ENCODE peak calls at places on chromosome 4, in seven cellular contexts. One of them, this sample, is unnamed.

GRCh38 chr4:89000844-89001360 is 56.1 kb downstream of the FAM13A start:
- DNase-seq in mammary epithelial cell: peak
- DNase-seq in colonic mucosa: peak
- DNase-seq in mesothelial cell of epicardium: no peak
- DNase-seq in progenitor cell of endocrine pancreas: no peak
- DNase-seq in thoracic aorta: no peak
- DNase-seq in HepG2: peak
- DNase-seq in this sample: peak

GRCh38 chr4:138689593-138689992 is 326.0 kb upstream of the NOCT start:
- DNase-seq in thoracic aorta: no peak
- DNase-seq in HepG2: no peak
- DNase-seq in mesothelial cell of epicardium: no peak
- DNase-seq in colonic mucosa: no peak
- DNase-seq in progenitor cell of endocrine pancreas: no peak
- DNase-seq in mammary epithelial cell: no peak
- DNase-seq in this sample: no peak

GRCh38 chr4:173334891-173335754 is 965 bp upstream of the HMGB2 start:
- DNase-seq in mesothelial cell of epicardium: peak
- DNase-seq in thoracic aorta: peak
- DNase-seq in colonic mucosa: peak
- DNase-seq in progenitor cell of endocrine pancreas: peak
- DNase-seq in HepG2: peak
- DNase-seq in mammary epithelial cell: peak
- DNase-seq in this sample: peak

GRCh38 chr4:121764702-121765367 is at the start of gene SMIM43:
- DNase-seq in progenitor cell of endocrine pancreas: peak
- DNase-seq in HepG2: no peak
- DNase-seq in colonic mucosa: no peak
- DNase-seq in mesothelial cell of epicardium: peak
- DNase-seq in mammary epithelial cell: peak
- DNase-seq in thoracic aorta: no peak
- DNase-seq in this sample: no peak

GRCh38 chr4:86015412-86016350 is 344.2 kb downstream of the MAPK10 start:
- DNase-seq in progenitor cell of endocrine pancreas: no peak
- DNase-seq in mammary epithelial cell: no peak
- DNase-seq in thoracic aorta: no peak
- DNase-seq in colonic mucosa: no peak
- DNase-seq in HepG2: no peak
- DNase-seq in mesothelial cell of epicardium: no peak
- DNase-seq in this sample: no peak

GRCh38 chr4:94414907-94415306 is 36.8 kb upstream of the PDLIM5 start:
- DNase-seq in thoracic aorta: no peak
- DNase-seq in HepG2: no peak
- DNase-seq in progenitor cell of endocrine pancreas: no peak
- DNase-seq in mesothelial cell of epicardium: no peak
- DNase-seq in mammary epithelial cell: no peak
- DNase-seq in colonic mucosa: no peak
- DNase-seq in this sample: no peak

GRCh38 chr4:151012836-151013235 is 2.2 kb downstream of the LRBA start:
- DNase-seq in mammary epithelial cell: peak
- DNase-seq in HepG2: no peak
- DNase-seq in thoracic aorta: no peak
- DNase-seq in mesothelial cell of epicardium: no peak
- DNase-seq in colonic mucosa: peak
- DNase-seq in progenitor cell of endocrine pancreas: no peak
- DNase-seq in this sample: peak

GRCh38 chr4:38067499-38067898 is 107.3 kb downstream of the PTTG2 start:
- DNase-seq in progenitor cell of endocrine pancreas: no peak
- DNase-seq in thoracic aorta: no peak
- DNase-seq in mammary epithelial cell: no peak
- DNase-seq in mesothelial cell of epicardium: no peak
- DNase-seq in HepG2: no peak
- DNase-seq in colonic mucosa: no peak
- DNase-seq in this sample: no peak

GRCh38 chr4:92334716-92335350 is 31.1 kb downstream of the GRID2 start:
- DNase-seq in colonic mucosa: no peak
- DNase-seq in thoracic aorta: no peak
- DNase-seq in mammary epithelial cell: no peak
- DNase-seq in progenitor cell of endocrine pancreas: no peak
- DNase-seq in mesothelial cell of epicardium: no peak
- DNase-seq in HepG2: no peak
- DNase-seq in this sample: no peak

GRCh38 chr4:123651127-123651526 is 254.5 kb downstream of the SPRY1 start:
- DNase-seq in mammary epithelial cell: peak
- DNase-seq in thoracic aorta: no peak
- DNase-seq in colonic mucosa: no peak
- DNase-seq in mesothelial cell of epicardium: no peak
- DNase-seq in progenitor cell of endocrine pancreas: no peak
- DNase-seq in HepG2: no peak
- DNase-seq in this sample: no peak

GRCh38 chr4:1321486-1321885 is 25.5 kb upstream of the UVSSA start:
- DNase-seq in HepG2: no peak
- DNase-seq in colonic mucosa: no peak
- DNase-seq in progenitor cell of endocrine pancreas: no peak
- DNase-seq in mammary epithelial cell: no peak
- DNase-seq in thoracic aorta: no peak
- DNase-seq in mesothelial cell of epicardium: no peak
- DNase-seq in this sample: no peak

GRCh38 chr4:55017406-55017805 is 108.0 kb downstream of the KDR start:
- DNase-seq in HepG2: no peak
- DNase-seq in mammary epithelial cell: peak
- DNase-seq in mesothelial cell of epicardium: no peak
- DNase-seq in colonic mucosa: no peak
- DNase-seq in progenitor cell of endocrine pancreas: no peak
- DNase-seq in thoracic aorta: no peak
- DNase-seq in this sample: no peak

GRCh38 chr4:56315543-56315942 is 71.7 kb downstream of the AASDH start:
- DNase-seq in progenitor cell of endocrine pancreas: no peak
- DNase-seq in thoracic aorta: no peak
- DNase-seq in mesothelial cell of epicardium: no peak
- DNase-seq in HepG2: no peak
- DNase-seq in colonic mucosa: no peak
- DNase-seq in mammary epithelial cell: no peak
- DNase-seq in this sample: no peak

GRCh38 chr4:88600129-88600849 is 8.0 kb downstream of the HERC3 start:
- DNase-seq in HepG2: no peak
- DNase-seq in mesothelial cell of epicardium: no peak
- DNase-seq in colonic mucosa: no peak
- DNase-seq in mammary epithelial cell: peak
- DNase-seq in progenitor cell of endocrine pancreas: no peak
- DNase-seq in thoracic aorta: no peak
- DNase-seq in this sample: no peak

GRCh38 chr4:153249199-153250154 is 45.2 kb downstream of the TRIM2 start:
- DNase-seq in mesothelial cell of epicardium: peak
- DNase-seq in colonic mucosa: peak
- DNase-seq in thoracic aorta: no peak
- DNase-seq in progenitor cell of endocrine pancreas: peak
- DNase-seq in HepG2: peak
- DNase-seq in mammary epithelial cell: peak
- DNase-seq in this sample: peak

GRCh38 chr4:139556735-139557505 is 901 bp upstream of the SETD7 start:
- DNase-seq in mesothelial cell of epicardium: peak
- DNase-seq in progenitor cell of endocrine pancreas: peak
- DNase-seq in HepG2: no peak
- DNase-seq in thoracic aorta: peak
- DNase-seq in colonic mucosa: peak
- DNase-seq in mammary epithelial cell: peak
- DNase-seq in this sample: peak

GRCh38 chr4:6523251-6523650 is 50.8 kb upstream of the PPP2R2C start:
- DNase-seq in HepG2: no peak
- DNase-seq in mesothelial cell of epicardium: no peak
- DNase-seq in colonic mucosa: no peak
- DNase-seq in mammary epithelial cell: peak
- DNase-seq in progenitor cell of endocrine pancreas: no peak
- DNase-seq in thoracic aorta: no peak
- DNase-seq in this sample: peak

GRCh38 chr4:89064848-89065247 is 7.9 kb upstream of the FAM13A start:
- DNase-seq in mesothelial cell of epicardium: no peak
- DNase-seq in HepG2: no peak
- DNase-seq in thoracic aorta: no peak
- DNase-seq in progenitor cell of endocrine pancreas: no peak
- DNase-seq in colonic mucosa: no peak
- DNase-seq in mammary epithelial cell: no peak
- DNase-seq in this sample: no peak

GRCh38 chr4:113636438-113636818 is 125.1 kb downstream of the CAMK2D start:
- DNase-seq in colonic mucosa: no peak
- DNase-seq in mesothelial cell of epicardium: no peak
- DNase-seq in progenitor cell of endocrine pancreas: no peak
- DNase-seq in HepG2: peak
- DNase-seq in mammary epithelial cell: no peak
- DNase-seq in thoracic aorta: no peak
- DNase-seq in this sample: no peak

GRCh38 chr4:113635739-113636437 is 125.7 kb downstream of the CAMK2D start:
- DNase-seq in mammary epithelial cell: no peak
- DNase-seq in mesothelial cell of epicardium: no peak
- DNase-seq in thoracic aorta: no peak
- DNase-seq in progenitor cell of endocrine pancreas: no peak
- DNase-seq in colonic mucosa: no peak
- DNase-seq in HepG2: no peak
- DNase-seq in this sample: no peak

GRCh38 chr4:113636877-113637276 is 124.7 kb downstream of the CAMK2D start:
- DNase-seq in colonic mucosa: no peak
- DNase-seq in thoracic aorta: no peak
- DNase-seq in mesothelial cell of epicardium: no peak
- DNase-seq in mammary epithelial cell: peak
- DNase-seq in HepG2: no peak
- DNase-seq in progenitor cell of endocrine pancreas: no peak
- DNase-seq in this sample: peak

GRCh38 chr4:113633467-113633866 is 128.1 kb downstream of the CAMK2D start:
- DNase-seq in HepG2: no peak
- DNase-seq in mammary epithelial cell: no peak
- DNase-seq in thoracic aorta: no peak
- DNase-seq in progenitor cell of endocrine pancreas: no peak
- DNase-seq in colonic mucosa: no peak
- DNase-seq in mesothelial cell of epicardium: no peak
- DNase-seq in this sample: no peak

DNA sequence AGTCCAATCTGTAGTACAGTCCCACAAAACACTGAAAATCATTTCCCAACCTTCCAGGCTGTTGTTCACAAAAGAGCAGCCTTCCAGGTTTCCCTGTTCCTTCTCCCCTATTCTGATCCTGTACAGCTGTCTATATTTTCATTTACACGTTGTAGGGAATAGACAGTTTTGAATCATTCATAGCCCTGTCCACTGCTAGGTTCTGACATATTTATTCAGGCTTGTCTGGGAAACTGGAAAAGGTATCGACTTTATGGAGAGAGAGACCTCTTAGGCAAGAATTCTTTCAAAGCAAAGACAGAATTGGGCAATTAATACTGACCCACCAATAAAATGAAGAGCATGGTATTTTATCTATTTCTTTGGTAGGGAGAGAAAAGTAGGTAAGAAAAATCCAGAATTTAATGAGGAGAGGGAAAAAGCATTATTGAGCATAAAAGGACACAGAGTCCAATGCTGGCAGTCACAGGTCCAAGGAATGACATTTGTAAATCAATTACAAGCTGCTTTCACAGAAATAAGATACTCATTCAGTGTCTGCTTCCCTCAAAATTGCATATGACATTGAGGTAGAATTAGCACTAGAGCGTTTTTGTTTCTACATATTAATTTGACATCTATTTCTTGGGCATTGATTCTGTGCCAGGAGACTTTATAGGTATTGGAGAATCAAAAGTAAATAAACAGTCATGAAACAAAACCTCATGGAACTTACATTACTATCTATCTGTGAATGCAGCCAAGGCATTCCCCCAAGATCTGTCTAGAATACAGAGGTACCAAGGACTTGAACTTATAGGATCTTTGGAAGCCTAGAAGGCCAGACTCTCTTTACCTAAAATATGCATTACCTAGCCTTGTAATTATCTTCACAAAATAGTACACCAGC is 127.2 kb downstream of the CAMK2D start:
- DNase-seq in HepG2: no peak
- DNase-seq in progenitor cell of endocrine pancreas: no peak
- DNase-seq in colonic mucosa: no peak
- DNase-seq in thoracic aorta: no peak
- DNase-seq in mammary epithelial cell: no peak
- DNase-seq in mesothelial cell of epicardium: no peak
- DNase-seq in this sample: no peak
- TF ChIP-seq CTCF in HepG2: no peak
- TF ChIP-seq CTCF in progenitor cell of endocrine pancreas: no peak
- TF ChIP-seq CTCF in colonic mucosa: no peak
- TF ChIP-seq CTCF in thoracic aorta: no peak
- TF ChIP-seq CTCF in mammary epithelial cell: no peak
- TF ChIP-seq CTCF in mesothelial cell of epicardium: no peak
- TF ChIP-seq CTCF in this sample: no peak

GRCh38 chr4:154314248-154314647 is 177.4 kb downstream of the DCHS2 start:
- DNase-seq in mesothelial cell of epicardium: no peak
- DNase-seq in thoracic aorta: no peak
- DNase-seq in colonic mucosa: no peak
- DNase-seq in progenitor cell of endocrine pancreas: no peak
- DNase-seq in HepG2: peak
- DNase-seq in mammary epithelial cell: no peak
- DNase-seq in this sample: peak
- TF ChIP-seq CTCF in mesothelial cell of epicardium: no peak
- TF ChIP-seq CTCF in thoracic aorta: no peak
- TF ChIP-seq CTCF in colonic mucosa: no peak
- TF ChIP-seq CTCF in progenitor cell of endocrine pancreas: peak
- TF ChIP-seq CTCF in HepG2: peak
- TF ChIP-seq CTCF in mammary epithelial cell: no peak
- TF ChIP-seq CTCF in this sample: peak

DNA sequence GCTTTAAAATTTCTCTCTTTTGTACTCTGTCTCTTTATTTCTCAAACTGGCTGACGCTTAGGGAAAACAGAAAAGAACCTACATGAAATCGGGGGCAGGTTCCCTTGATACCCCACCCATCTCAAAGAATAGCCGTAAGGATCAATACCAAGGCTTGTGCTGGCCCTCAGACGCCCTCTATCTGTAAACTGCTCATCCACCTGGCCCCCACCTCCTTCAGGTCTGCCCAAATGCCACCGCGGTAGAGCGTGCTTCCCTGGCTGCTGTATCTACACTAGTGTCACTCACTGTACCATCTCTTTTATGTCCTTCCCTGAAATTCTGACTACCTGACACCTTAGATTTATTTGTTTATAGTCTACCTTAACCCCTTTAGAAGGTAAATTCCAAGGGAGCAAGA is 62.8 kb downstream of the SMIM20 start:
- DNase-seq in mesothelial cell of epicardium: no peak
- DNase-seq in progenitor cell of endocrine pancreas: no peak
- DNase-seq in HepG2: no peak
- DNase-seq in thoracic aorta: no peak
- DNase-seq in mammary epithelial cell: no peak
- DNase-seq in colonic mucosa: no peak
- DNase-seq in this sample: no peak
- TF ChIP-seq CTCF in mesothelial cell of epicardium: no peak
- TF ChIP-seq CTCF in progenitor cell of endocrine pancreas: no peak
- TF ChIP-seq CTCF in HepG2: peak
- TF ChIP-seq CTCF in thoracic aorta: no peak
- TF ChIP-seq CTCF in mammary epithelial cell: no peak
- TF ChIP-seq CTCF in colonic mucosa: no peak
- TF ChIP-seq CTCF in this sample: no peak

DNA sequence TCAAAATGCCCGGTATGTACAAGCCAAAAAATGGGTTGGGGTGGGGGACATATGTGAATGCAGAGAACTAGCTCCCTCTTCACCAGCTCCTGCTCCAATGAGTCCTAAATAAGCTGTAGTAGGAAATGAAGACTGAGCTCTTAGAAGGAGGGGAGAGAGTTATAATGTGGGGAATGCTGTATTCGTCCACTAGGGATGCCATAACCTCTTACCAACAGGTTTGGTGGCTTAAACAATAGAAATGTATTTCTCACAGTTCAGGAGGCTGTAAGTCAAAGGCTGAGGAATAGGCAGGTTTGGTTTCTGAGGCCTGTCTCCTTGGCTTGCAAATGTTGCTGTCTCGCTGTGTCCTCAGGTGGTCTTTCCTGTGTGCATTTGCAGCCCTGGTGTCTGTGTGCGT is 4.4 kb upstream of the INPP4B start:
- DNase-seq in mesothelial cell of epicardium: no peak
- DNase-seq in thoracic aorta: no peak
- DNase-seq in progenitor cell of endocrine pancreas: no peak
- DNase-seq in mammary epithelial cell: no peak
- DNase-seq in HepG2: no peak
- DNase-seq in colonic mucosa: no peak
- DNase-seq in this sample: no peak
- TF ChIP-seq CTCF in mesothelial cell of epicardium: no peak
- TF ChIP-seq CTCF in thoracic aorta: peak
- TF ChIP-seq CTCF in progenitor cell of endocrine pancreas: peak
- TF ChIP-seq CTCF in mammary epithelial cell: peak
- TF ChIP-seq CTCF in HepG2: no peak
- TF ChIP-seq CTCF in colonic mucosa: no peak
- TF ChIP-seq CTCF in this sample: no peak

This sample was measured in MCF 10A.